ENCODE peak calls at places on chromosome 1, in six cellular contexts. U is ovary, C is heart left ventricle, K is lung, E is HCT116, S is cardiac muscle cell. V is an unnamed sample. For H3K27me3, the result is how much of the 10 kb centered on the place peaks cover.

GRCh38 chr1:93235261-93235660 is 54.7 kb downstream of the CCDC18 start:
- DNase-seq in E (no peak), U (no peak), C (no peak), K (no peak), S (no peak), V (no peak)

GRCh38 chr1:160789702-160790611 is 6.0 kb upstream of the LY9 start:
- DNase-seq in E (no peak), U (no peak), S (no peak), K (no peak), C (no peak), V (no peak)

GRCh38 chr1:244778356-244778755 is 57.1 kb upstream of the COX20 start:
- DNase-seq in S (no peak), E (peak), K (no peak), U (no peak), C (no peak), V (no peak)

GRCh38 chr1:33176362-33176850 is 5.4 kb downstream of the TRIM62 start:
- DNase-seq in S (no peak), U (no peak), K (no peak), C (no peak), E (no peak), V (no peak)

GRCh38 chr1:244349103-244349531 is 102.6 kb downstream of the ADSS2 start:
- DNase-seq in E (no peak), U (no peak), K (no peak), S (no peak), C (no peak), V (no peak)

GRCh38 chr1:230122361-230123279 is 55.6 kb downstream of the GALNT2 start:
- DNase-seq in E (no peak), U (no peak), S (no peak), K (no peak), C (no peak), V (no peak)

GRCh38 chr1:95309031-95309459 is 75.0 kb downstream of the RWDD3 start:
- DNase-seq in K (no peak), S (peak), C (no peak), E (peak), U (no peak), V (peak)

GRCh38 chr1:2821970-2822620 is 20.6 kb upstream of the TTC34 start:
- DNase-seq in S (no peak), K (no peak), E (no peak), U (peak), C (peak), V (peak)

GRCh38 chr1:152533327-152533938 is 19.2 kb downstream of the CRCT1 start:
- DNase-seq in S (no peak), C (no peak), E (peak), U (no peak), K (no peak), V (peak)

GRCh38 chr1:111227875-111228747 is 598 bp downstream of the CHI3L2 start:
- DNase-seq in U (peak), E (peak), C (no peak), S (no peak), K (no peak), V (no peak)

GRCh38 chr1:116674761-116675160 is 7.2 kb upstream of the IGSF3 start:
- DNase-seq in E (no peak), S (no peak), C (no peak), U (no peak), K (no peak), V (no peak)

GRCh38 chr1:189628857-189629256 is 848.8 kb downstream of the BRINP3 start:
- DNase-seq in E (no peak), C (no peak), U (no peak), S (no peak), K (no peak), V (no peak)

GRCh38 chr1:1842360-1843146 is 48.3 kb downstream of the GNB1 start:
- DNase-seq in U (no peak), C (no peak), E (no peak), S (peak), K (no peak), V (no peak)

DNA sequence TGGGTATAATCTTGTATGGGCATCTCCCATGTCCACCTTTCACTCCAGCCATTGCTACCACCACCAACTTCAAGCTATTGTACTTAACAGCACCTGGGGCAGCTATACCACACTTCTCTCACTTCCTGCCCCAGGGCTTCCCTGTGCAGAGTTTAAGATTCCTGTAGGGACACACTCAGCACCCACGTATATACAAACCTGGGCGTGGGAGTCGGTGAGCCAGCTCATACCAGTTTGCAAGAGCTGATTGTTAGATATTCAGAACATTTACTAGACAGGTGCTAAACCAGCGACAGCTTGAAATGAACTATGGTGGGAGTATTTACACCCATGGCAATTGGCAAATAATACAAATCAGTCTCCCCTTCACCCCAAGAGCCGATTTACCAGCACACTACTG is 114.8 kb upstream of the CSF3R start:
- DNase-seq in K (no peak), U (no peak), S (no peak), E (no peak), C (no peak), V (no peak)
- H3K27me3 ChIP-seq in K (under half), U (under half), S (under half), E (under half), C (under half), V (under half)

DNA sequence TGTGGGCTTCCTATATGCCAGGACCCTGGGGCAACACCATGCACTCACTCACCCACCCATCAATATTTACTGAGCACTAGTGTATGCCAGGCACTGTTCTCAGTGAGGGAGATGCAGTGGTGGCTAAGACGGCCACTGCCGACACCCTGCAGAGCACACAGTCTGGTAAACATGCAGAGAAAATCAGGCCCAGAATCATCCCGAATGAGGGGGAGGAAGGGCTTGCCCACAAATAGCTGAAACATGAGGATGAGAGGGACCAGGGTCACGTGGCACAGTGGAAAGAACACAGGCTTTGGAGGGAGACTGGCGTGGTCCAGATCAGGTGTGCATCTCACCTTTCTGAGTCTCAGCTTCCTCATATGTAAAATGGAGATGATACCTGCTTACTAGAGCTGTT is 89.2 kb upstream of the IGSF21 start:
- DNase-seq in U (no peak), C (no peak), K (no peak), S (no peak), E (no peak), V (no peak)
- H3K27me3 ChIP-seq in U (under half), C (under half), K (under half), S (under half), E (half or more), V (under half)

DNA sequence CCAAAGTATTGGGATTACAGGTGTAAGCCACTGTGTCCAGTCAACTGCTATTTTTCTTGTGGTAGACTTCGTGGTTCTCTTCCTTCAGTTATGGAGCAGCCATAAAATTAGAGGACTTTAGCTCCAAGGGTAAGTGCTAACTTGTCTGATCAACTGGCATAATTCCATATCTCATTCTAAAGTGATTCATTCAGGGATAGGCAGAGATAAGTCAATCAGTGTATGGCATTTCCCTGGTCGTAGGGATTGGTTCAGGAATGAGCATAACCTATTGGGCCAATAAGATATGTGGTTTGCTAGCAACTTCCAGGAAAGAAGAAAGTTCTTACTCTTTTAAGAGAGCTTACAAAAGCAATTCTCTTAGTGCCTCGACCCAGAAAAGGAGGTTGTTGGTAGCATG is 4.7 kb upstream of the ZSWIM5 start:
- DNase-seq in K (no peak), U (no peak), C (no peak), S (no peak), E (no peak), V (no peak)
- H3K27me3 ChIP-seq in K (under half), U (under half), C (under half), S (under half), E (under half), V (under half)

GRCh38 chr1:110152133-110152785 is 2.0 kb downstream of the SLC6A17 start:
- DNase-seq in E (no peak), K (no peak), C (no peak), S (no peak), U (no peak), V (no peak)
- H3K27me3 ChIP-seq in E (under half), K (under half), C (half or more), S (half or more), U (under half), V (under half)

GRCh38 chr1:12060500-12060899 is 2.6 kb upstream of the TNFRSF8 start:
- DNase-seq in C (no peak), U (no peak), E (no peak), S (no peak), K (no peak), V (no peak)
- H3K27me3 ChIP-seq in C (under half), U (under half), E (under half), S (half or more), K (under half), V (under half)

DNA sequence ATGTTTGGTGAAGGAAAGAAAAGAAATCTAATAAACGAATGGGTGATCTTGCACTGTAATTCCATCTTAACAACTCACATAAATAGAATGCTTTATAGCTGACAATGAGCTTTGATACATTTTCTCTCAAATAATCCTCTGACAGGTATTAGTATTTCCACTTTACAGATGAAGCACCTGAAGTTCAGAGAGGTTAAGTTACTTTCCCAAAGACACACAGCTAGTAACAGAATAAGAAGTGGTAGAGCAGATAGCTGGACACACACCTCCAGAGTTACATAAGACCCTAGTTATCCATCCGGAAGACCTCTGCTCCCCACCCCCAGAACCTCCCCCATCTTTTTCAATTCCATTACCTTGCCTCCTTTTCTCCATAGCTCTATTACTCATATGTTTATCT is 213.3 kb upstream of the ZC3H12A start:
- DNase-seq in S (no peak), K (no peak), U (no peak), C (no peak), E (no peak), V (no peak)
- H3K27me3 ChIP-seq in S (under half), K (under half), U (under half), C (under half), E (half or more), V (under half)

GRCh38 chr1:20555758-20556120 is 3.4 kb downstream of the FAM43B start:
- DNase-seq in U (no peak), K (no peak), E (no peak), C (no peak), S (no peak), V (no peak)

GRCh38 chr1:20551161-20551560 is 1.2 kb upstream of the FAM43B start:
- DNase-seq in U (no peak), K (no peak), E (no peak), S (no peak), C (no peak), V (no peak)

GRCh38 chr1:20555025-20555757 is 2.8 kb downstream of the FAM43B start:
- DNase-seq in C (no peak), U (no peak), E (no peak), S (no peak), K (no peak), V (no peak)

GRCh38 chr1:20552728-20553571 is 577 bp downstream of the FAM43B start:
- DNase-seq in S (peak), C (no peak), E (no peak), K (no peak), U (no peak), V (no peak)

DNA sequence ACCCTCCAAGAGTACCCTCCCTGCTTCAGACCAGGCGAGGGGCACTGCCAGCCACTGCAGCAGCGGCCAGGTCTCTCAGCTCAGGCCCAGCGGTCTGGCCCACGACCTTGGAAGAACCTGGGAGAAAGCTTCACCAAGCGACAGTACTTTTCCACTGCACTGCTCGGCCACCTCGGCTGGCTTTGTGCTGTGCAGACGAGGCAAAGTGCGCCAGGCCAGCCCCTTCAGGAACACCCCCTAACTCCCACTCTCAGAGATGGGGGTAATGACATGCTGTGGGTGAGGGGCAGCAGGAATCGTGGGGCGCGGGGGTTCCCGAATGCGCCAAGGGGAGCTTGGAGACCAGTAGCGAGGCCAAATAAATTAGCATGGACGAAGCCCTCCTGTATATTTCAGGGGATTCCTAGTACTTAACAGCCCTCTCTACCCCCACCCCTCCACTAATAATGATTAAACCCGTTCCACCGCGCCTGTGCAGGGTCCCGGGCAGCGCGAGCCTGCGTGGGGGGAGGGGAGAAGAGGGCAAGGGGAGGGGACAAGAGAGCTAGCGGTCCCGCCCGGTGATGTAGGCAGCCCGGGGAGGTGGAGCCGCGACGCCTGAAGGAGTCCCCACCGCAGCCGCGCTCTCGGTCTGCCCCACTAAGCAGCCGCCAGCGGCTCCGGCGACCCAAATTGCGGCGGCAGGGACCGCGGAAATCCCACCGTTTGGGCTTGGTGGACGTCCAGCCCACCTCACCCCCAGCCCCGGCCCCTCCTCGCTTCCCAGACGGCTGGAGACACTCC is at the start of gene FAM43B:
- DNase-seq in E (no peak), S (peak), U (peak), K (no peak), C (peak), V (peak)
- H3K27me3 ChIP-seq in E (under half), S (under half), U (under half), K (under half), C (under half), V (half or more)

V was measured in HAP-1.